ENCODE peak calls at places on chromosome 6, in seven cellular contexts. X is esophagus squamous epithelium; Y is stimulated activated CD8-positive, alpha-beta memory T cell treated with anti-CD3 and anti-CD28 coated beads, Interleukin-12 subunit alpha, Interleukin-12 subunit beta, amount 100 ng/mL, for 1 hour; S is amygdala; B is stomach; T is adrenal gland; V is effector CD4-positive, alpha-beta T cell. U is an unnamed sample.

GRCh38 chr6:33417127-33417902 is 592 bp downstream of the CUTA start:
- DNase-seq in T (peak), X (no peak), V (no peak), Y (no peak), S (no peak), B (no peak), U (no peak)

GRCh38 chr6:145953200-145953599 is 11.0 kb downstream of the SHPRH start:
- DNase-seq in V (no peak), T (no peak), Y (no peak), S (no peak), B (no peak), X (no peak), U (no peak)

GRCh38 chr6:23307516-23307915 is 738.1 kb downstream of the HDGFL1 start:
- DNase-seq in S (no peak), T (no peak), B (no peak), X (no peak), V (no peak), Y (no peak), U (no peak)

GRCh38 chr6:41651962-41652657 is 13.8 kb downstream of the MDFI start:
- DNase-seq in Y (no peak), T (no peak), V (no peak), B (no peak), X (no peak), S (no peak), U (no peak)

GRCh38 chr6:50520862-50521261 is 192.5 kb upstream of the TFAP2D start:
- DNase-seq in X (no peak), T (no peak), S (no peak), Y (no peak), B (no peak), V (no peak), U (no peak)

GRCh38 chr6:13299909-13300308 is 28.4 kb downstream of the TBC1D7 start:
- DNase-seq in X (no peak), V (no peak), B (no peak), T (no peak), S (no peak), Y (no peak), U (no peak)

GRCh38 chr6:169185692-169186485 is 67.8 kb downstream of the THBS2 start:
- DNase-seq in V (no peak), X (no peak), S (no peak), Y (no peak), B (no peak), T (no peak), U (no peak)

GRCh38 chr6:13711384-13711725 is 280 bp downstream of the RANBP9 start:
- DNase-seq in S (no peak), X (no peak), V (peak), B (no peak), Y (no peak), T (no peak), U (no peak)

GRCh38 chr6:24991748-24992467 is 56.1 kb upstream of the RIPOR2 start:
- DNase-seq in V (peak), T (peak), B (peak), X (no peak), Y (peak), S (no peak), U (no peak)

GRCh38 chr6:158026054-158026900 is 44.6 kb downstream of the SYNJ2 start:
- DNase-seq in B (peak), T (peak), V (peak), X (peak), Y (peak), S (peak), U (no peak)

GRCh38 chr6:47034421-47034820 is 7.7 kb downstream of the ADGRF1 start:
- DNase-seq in S (no peak), X (no peak), T (no peak), B (no peak), Y (no peak), V (no peak), U (no peak)

GRCh38 chr6:105882071-105882803 is 203.9 kb upstream of the PRDM1 start:
- DNase-seq in B (no peak), Y (no peak), V (no peak), S (no peak), X (no peak), T (no peak), U (no peak)

GRCh38 chr6:107690864-107691661 is 133.1 kb downstream of the SCML4 start:
- DNase-seq in S (no peak), B (no peak), V (no peak), Y (no peak), T (no peak), X (no peak), U (no peak)

GRCh38 chr6:41878961-41879405 is 16.2 kb downstream of the USP49 start:
- DNase-seq in Y (no peak), X (no peak), B (no peak), S (no peak), V (no peak), T (no peak), U (no peak)

GRCh38 chr6:38169221-38169674 is 349.7 kb downstream of the ZFAND3 start:
- DNase-seq in V (no peak), T (no peak), Y (no peak), X (no peak), S (no peak), B (no peak), U (no peak)

GRCh38 chr6:89828988-89829590 is 591 bp upstream of the CASP8AP2 start:
- DNase-seq in S (no peak), Y (no peak), V (peak), X (no peak), T (no peak), B (no peak), U (no peak)

GRCh38 chr6:155311583-155311982 is 2.7 kb downstream of the TFB1M start:
- DNase-seq in V (no peak), X (no peak), S (no peak), T (no peak), Y (no peak), B (no peak), U (no peak)

GRCh38 chr6:147522597-147522996 is 14.1 kb downstream of the SAMD5 start:
- DNase-seq in V (no peak), Y (no peak), T (no peak), S (no peak), B (no peak), X (no peak), U (no peak)

GRCh38 chr6:45625191-45625664 is 247.5 kb upstream of the SUPT3H start:
- DNase-seq in B (no peak), Y (no peak), V (no peak), T (no peak), S (no peak), X (no peak), U (no peak)

GRCh38 chr6:116633685-116634084 is 17.4 kb downstream of the RSPH4A start:
- DNase-seq in Y (no peak), B (no peak), V (no peak), X (no peak), S (no peak), T (no peak), U (no peak)

GRCh38 chr6:87514831-87515230 is 42.1 kb downstream of the SLC35A1 start:
- DNase-seq in X (no peak), T (no peak), Y (no peak), B (no peak), S (no peak), V (no peak), U (no peak)

GRCh38 chr6:139375239-139376053 is 998 bp upstream of the CITED2 start:
- DNase-seq in V (peak), S (peak), X (peak), T (peak), B (peak), Y (peak), U (peak)

GRCh38 chr6:159865226-159865920 is 25.4 kb upstream of the MAS1 start:
- DNase-seq in S (no peak), V (no peak), X (no peak), Y (no peak), B (no peak), T (no peak), U (no peak)

GRCh38 chr6:106630366-106630765 is 988 bp downstream of the QRSL1 start:
- DNase-seq in T (no peak), Y (no peak), B (no peak), V (no peak), S (no peak), X (no peak), U (no peak)

GRCh38 chr6:163955131-163955530 is 540.6 kb downstream of the QKI start:
- DNase-seq in T (no peak), X (no peak), V (no peak), B (no peak), Y (no peak), S (no peak), U (no peak)

GRCh38 chr6:162750776-162751175 is 23.0 kb downstream of the PACRG start:
- DNase-seq in V (no peak), T (no peak), S (no peak), B (no peak), X (no peak), Y (no peak), U (no peak)

GRCh38 chr6:25415701-25416100 is 136.5 kb downstream of the CARMIL1 start:
- DNase-seq in V (no peak), B (no peak), X (no peak), Y (no peak), S (no peak), T (no peak), U (no peak)

GRCh38 chr6:108650781-108651180 is 90.1 kb downstream of the FOXO3 start:
- DNase-seq in T (no peak), S (no peak), V (no peak), Y (no peak), X (no peak), B (no peak), U (no peak)

GRCh38 chr6:67880939-67881705 is 754.0 kb upstream of the ADGRB3 start:
- DNase-seq in B (no peak), S (no peak), V (no peak), X (no peak), Y (no peak), T (no peak), U (no peak)

GRCh38 chr6:61649845-61650244 is 636.2 kb downstream of the KHDRBS2 start:
- DNase-seq in S (no peak), B (no peak), T (no peak), X (no peak), Y (no peak), V (no peak), U (no peak)

GRCh38 chr6:139540276-139540675 is 165.8 kb upstream of the CITED2 start:
- DNase-seq in T (no peak), S (no peak), V (peak), B (peak), X (no peak), Y (peak), U (no peak)

GRCh38 chr6:143169440-143169839 is 108.8 kb downstream of the AIG1 start:
- DNase-seq in B (no peak), S (no peak), X (no peak), V (no peak), Y (no peak), T (no peak), U (no peak)

GRCh38 chr6:161462148-161462547 is 188.3 kb upstream of the AGPAT4 start:
- DNase-seq in T (no peak), S (no peak), X (no peak), V (no peak), B (no peak), Y (no peak), U (no peak)

GRCh38 chr6:158759966-158760617 is 59.1 kb downstream of the EZR start:
- DNase-seq in T (no peak), V (no peak), X (no peak), S (no peak), B (no peak), Y (no peak), U (no peak)

GRCh38 chr6:134816780-134817179 is 133.1 kb downstream of the ALDH8A1 start:
- DNase-seq in S (no peak), X (no peak), Y (no peak), V (no peak), T (no peak), B (no peak), U (no peak)

GRCh38 chr6:125910518-125910917 is 46.1 kb upstream of the HINT3 start:
- DNase-seq in Y (no peak), V (no peak), T (no peak), X (no peak), B (no peak), S (no peak), U (no peak)